ENCODE peak calls at places on chromosome 12, in six cellular contexts. G is GM12878, U is HepG2, M is SK-N-SH, I is K562, F is H1. X is an unnamed sample.

GRCh38 chr12:95820096-95820703 is 29.6 kb upstream of the NTN4 start:
- DNase-seq in U (peak), F (no peak), I (peak), G (no peak), M (peak), X (peak)

GRCh38 chr12:7180685-7181084 is 8.8 kb upstream of the PEX5 start:
- DNase-seq in G (no peak), F (no peak), U (no peak), I (no peak), M (no peak), X (no peak)

GRCh38 chr12:132078190-132078589 is 65.9 kb downstream of the DDX51 start:
- DNase-seq in U (no peak), M (no peak), F (no peak), G (no peak), I (no peak), X (no peak)

GRCh38 chr12:106066051-106066705 is 72.6 kb downstream of the NUAK1 start:
- DNase-seq in M (no peak), I (no peak), U (no peak), F (no peak), G (no peak), X (no peak)

GRCh38 chr12:130606245-130606644 is 109.9 kb downstream of the RIMBP2 start:
- DNase-seq in F (no peak), I (no peak), M (no peak), U (no peak), G (no peak), X (no peak)

GRCh38 chr12:32039341-32039740 is 67.3 kb upstream of the BICD1 start:
- DNase-seq in G (no peak), I (peak), M (peak), F (no peak), U (no peak), X (no peak)

GRCh38 chr12:66903782-66904396 is 225.0 kb upstream of the GRIP1 start:
- DNase-seq in I (no peak), M (no peak), F (no peak), G (no peak), U (no peak), X (no peak)

GRCh38 chr12:119409043-119409442 is 74.5 kb downstream of the CCDC60 start:
- DNase-seq in I (no peak), U (no peak), F (no peak), M (no peak), G (no peak), X (no peak)

GRCh38 chr12:2940564-2940963 is 18.6 kb upstream of the TEAD4 start:
- DNase-seq in F (no peak), G (no peak), U (no peak), M (no peak), I (peak), X (no peak)

GRCh38 chr12:80763874-80764273 is 47.2 kb downstream of the MYF5 start:
- DNase-seq in I (peak), F (no peak), M (peak), G (no peak), U (peak), X (peak)
- TF ChIP-seq GABPA in I (no peak), F (no peak), M (no peak), G (no peak), U (no peak), X (no peak)

GRCh38 chr12:94145231-94145979 is 3.0 kb upstream of the PLXNC1 start:
- DNase-seq in U (no peak), M (peak), G (no peak), I (peak), F (no peak), X (no peak)
- TF ChIP-seq CTCF in U (peak), M (peak), G (peak), I (peak), F (no peak), X (no peak)

GRCh38 chr12:87661770-87662402 is 367.3 kb downstream of the C12orf50 start:
- DNase-seq in G (no peak), F (no peak), I (no peak), U (no peak), M (no peak), X (no peak)

GRCh38 chr12:87656311-87656710 is 372.9 kb downstream of the C12orf50 start:
- DNase-seq in M (no peak), U (no peak), G (no peak), I (no peak), F (no peak), X (no peak)

DNA sequence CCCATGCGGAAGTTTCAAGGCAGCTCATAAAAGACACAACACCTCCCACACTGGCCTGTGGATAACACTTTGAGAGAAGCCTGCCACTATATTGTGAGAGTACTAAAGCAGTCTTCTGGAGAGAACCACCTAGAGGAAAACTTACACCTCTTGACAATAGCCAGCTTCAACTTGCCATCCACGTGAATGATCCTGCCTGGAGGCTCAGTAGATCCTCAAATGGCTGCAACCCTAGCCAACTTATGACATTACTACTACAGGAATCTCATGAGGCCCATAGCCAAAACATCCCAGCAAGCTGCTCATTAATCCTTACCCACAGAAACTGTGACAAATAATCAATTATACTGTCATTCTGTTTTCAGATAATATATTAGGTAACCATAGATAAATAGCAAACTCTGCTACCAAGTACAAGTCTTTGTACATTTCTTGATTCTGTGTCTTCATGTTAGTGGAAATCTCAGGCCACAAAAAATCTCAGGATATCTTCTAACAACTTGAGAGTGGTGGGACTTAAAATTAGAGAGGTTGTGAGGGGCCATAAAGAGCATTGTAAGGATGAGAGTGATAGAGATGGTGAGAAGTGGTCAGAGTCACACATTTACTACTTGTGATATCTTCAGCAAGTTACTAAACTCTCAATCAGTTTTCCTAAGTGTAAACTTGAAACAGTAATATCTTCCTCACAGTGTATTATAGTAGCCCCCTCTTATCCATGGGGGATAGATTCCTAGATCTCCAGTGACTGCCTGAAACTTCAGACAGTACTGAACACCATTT is 368.0 kb downstream of the C12orf50 start:
- DNase-seq in G (no peak), F (no peak), U (no peak), M (no peak), I (no peak), X (no peak)
- TF ChIP-seq GABPA in G (no peak), F (no peak), U (no peak), M (no peak), I (no peak), X (no peak)

GRCh38 chr12:51351913-51352532 is 5.5 kb upstream of the CELA1 start:
- DNase-seq in M (peak), G (no peak), U (peak), F (peak), I (peak), X (no peak)
- TF ChIP-seq CTCF in M (peak), G (peak), U (peak), F (peak), I (peak), X (peak)

DNA sequence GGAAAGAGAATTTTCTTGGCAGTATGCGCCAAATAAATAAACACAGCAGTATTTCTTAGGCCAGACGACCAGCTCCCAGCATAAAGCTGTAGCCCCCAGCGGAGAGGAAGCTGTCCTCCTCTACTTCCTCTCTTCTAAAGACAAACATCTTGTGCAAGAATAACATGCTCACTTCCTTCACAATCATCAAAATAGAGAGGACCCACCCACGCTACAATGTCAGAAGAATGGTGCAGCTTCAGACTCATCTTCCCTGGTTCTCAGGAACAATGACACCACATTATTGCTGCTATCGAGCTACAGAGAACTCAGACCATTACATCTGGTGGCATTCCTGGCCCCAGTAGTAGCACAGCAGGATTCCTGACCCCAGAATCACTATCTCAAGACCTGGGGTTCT is 16.6 kb upstream of the VWF start:
- DNase-seq in F (no peak), I (no peak), M (no peak), U (no peak), G (no peak), X (peak)
- TF ChIP-seq GABPA in F (no peak), I (no peak), M (no peak), U (no peak), G (no peak), X (peak)

GRCh38 chr12:51421266-51421884 is 3.3 kb upstream of the SLC4A8 start:
- DNase-seq in U (peak), G (no peak), F (peak), I (peak), M (peak), X (peak)

GRCh38 chr12:51429705-51430104 is 5.1 kb downstream of the SLC4A8 start:
- DNase-seq in G (no peak), I (no peak), F (no peak), M (no peak), U (no peak), X (no peak)

GRCh38 chr12:51424094-51424661 is 453 bp upstream of the SLC4A8 start:
- DNase-seq in F (no peak), M (no peak), G (no peak), I (no peak), U (no peak), X (no peak)

GRCh38 chr12:51428256-51428655 is 3.6 kb downstream of the SLC4A8 start:
- DNase-seq in M (no peak), G (no peak), F (no peak), U (no peak), I (no peak), X (no peak)

GRCh38 chr12:51424662-51425539 is at the start of gene SLC4A8:
- DNase-seq in G (no peak), M (peak), U (peak), F (peak), I (peak), X (no peak)
- TF ChIP-seq CTCF in G (peak), M (peak), U (peak), F (peak), I (peak), X (no peak)

DNA sequence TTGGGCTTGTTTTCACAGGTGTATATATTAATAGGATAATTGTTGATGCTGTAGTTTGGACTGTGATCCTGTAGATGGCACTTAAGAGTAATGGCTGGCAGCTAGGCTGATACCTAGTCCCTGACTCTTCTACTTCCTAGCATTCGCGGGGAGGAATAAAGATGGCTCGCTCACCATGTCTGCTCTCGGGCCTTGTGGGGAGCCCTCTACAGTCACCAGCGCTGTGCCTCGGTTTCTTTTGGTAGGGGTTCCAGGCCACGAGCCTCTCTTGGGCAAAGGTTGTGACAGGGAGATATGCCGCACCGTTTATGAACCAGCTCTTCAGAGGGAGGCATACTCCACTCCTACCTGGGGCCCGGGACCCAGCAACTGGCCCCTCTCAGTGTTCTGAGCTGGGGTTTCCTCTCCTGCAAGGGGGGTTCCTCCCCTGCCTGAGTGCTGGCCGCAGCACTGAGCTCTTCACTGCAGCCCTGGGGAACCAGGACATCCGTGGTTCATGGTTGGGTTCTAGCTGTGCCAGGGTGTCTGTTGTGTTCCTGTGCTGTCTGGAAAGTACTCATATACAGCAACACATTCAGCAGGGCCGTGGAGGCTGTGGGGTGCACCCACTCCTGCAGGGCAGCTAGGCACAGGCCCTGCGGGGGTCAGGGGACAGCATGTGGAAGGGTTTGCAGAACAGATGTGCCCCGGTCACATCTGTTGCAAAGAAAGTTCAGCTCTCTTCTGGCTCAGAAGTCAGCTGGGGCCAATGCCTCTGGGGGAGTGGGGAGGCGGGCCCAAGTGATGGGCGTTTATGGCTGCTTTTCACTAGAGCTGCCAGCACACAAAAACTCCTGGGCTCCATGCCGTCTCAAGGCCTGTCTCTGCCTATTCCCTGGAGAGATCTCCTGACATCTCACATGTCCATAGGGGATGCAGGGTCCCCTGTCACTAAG is 147.9 kb downstream of the PPFIA2 start:
- DNase-seq in I (no peak), G (no peak), M (peak), F (peak), U (peak), X (no peak)
- TF ChIP-seq GABPA in I (no peak), G (no peak), M (no peak), F (no peak), U (no peak), X (no peak)

DNA sequence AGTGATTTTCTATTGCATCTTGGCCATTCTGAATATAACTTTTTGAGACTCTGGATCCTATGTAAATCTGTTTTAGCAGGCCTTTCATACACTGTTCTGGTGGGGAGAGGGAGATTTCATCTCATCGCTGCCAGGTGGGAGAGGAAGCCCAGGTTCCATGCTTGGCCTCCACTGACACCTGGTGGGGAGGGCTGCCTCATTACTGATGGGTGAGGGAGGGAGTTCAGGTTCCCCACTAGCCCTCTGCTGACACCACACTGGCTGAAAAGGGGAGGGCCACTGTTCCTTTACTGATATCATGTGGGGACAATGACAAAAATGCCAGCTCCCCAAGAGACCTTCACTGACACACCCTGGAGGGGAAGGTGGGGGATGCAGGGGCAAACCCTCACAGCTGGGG is 2.4 kb upstream of the GALNT8 start:
- DNase-seq in G (no peak), U (no peak), I (no peak), M (no peak), F (no peak), X (no peak)
- TF ChIP-seq CTCF in G (no peak), U (peak), I (no peak), M (no peak), F (peak), X (no peak)

GRCh38 chr12:76020731-76021672 is 10.6 kb downstream of the PHLDA1 start:
- DNase-seq in U (no peak), G (peak), I (no peak), M (no peak), F (no peak), X (peak)
- TF ChIP-seq GABPA in U (no peak), G (no peak), I (peak), M (peak), F (no peak), X (no peak)

DNA sequence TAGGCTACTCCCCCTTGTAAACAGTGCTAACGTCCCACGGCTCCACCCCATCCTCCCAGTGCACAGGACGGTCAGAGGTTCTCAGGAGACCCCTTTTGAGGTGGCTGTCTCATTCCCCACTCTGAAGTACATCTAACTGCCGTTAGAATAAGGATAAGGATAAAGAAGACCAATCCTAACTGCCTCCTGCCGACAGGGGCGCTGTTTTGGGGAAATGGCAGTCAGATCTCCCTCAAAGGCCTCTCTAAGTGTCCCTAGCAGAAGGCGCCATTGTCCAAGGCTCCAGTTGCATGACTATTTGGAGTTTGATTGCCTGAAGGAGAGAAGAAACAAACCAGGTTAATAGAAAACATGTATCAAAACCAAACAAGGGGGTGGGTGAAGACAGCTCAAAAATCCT is 29.1 kb upstream of the KLRB1 start:
- DNase-seq in G (no peak), M (no peak), I (peak), F (no peak), U (peak), X (no peak)
- TF ChIP-seq CTCF in G (no peak), M (peak), I (peak), F (peak), U (no peak), X (no peak)